ENCODE peak calls at places on chromosome 6, in eight cellular contexts. Z is CD8-positive, alpha-beta T cell; T is OCI-LY7; A is left ventricle myocardium inferior; O is colonic mucosa; Q is mammary epithelial cell; N is PC-9; E is RWPE2. C is an unnamed sample. For H3K4me1, the result is how much of the 10 kb centered on the place peaks cover.

GRCh38 chr6:36442671-36443497 is at the start of the genes KCTD20 and PXT1:
- DNase-seq in A (peak), O (peak), N (peak), Q (peak), Z (peak), E (peak), T (peak), C (peak)

GRCh38 chr6:142045380-142046270 is 87.1 kb upstream of the GJE1 start:
- DNase-seq in O (no peak), T (no peak), Z (no peak), N (no peak), A (no peak), E (no peak), Q (no peak), C (no peak)

GRCh38 chr6:28544211-28544610 is 18.5 kb downstream of the GPX5 start:
- DNase-seq in Z (no peak), N (no peak), T (no peak), Q (no peak), E (no peak), O (no peak), A (no peak), C (no peak)

GRCh38 chr6:166853371-166854325 is 102.7 kb downstream of the RNASET2 start:
- DNase-seq in N (no peak), O (no peak), Q (no peak), A (no peak), T (no peak), Z (no peak), E (no peak), C (no peak)

GRCh38 chr6:127195833-127196232 is 70.8 kb upstream of the RNF146 start:
- DNase-seq in Q (no peak), Z (no peak), N (no peak), E (no peak), A (no peak), O (no peak), T (no peak), C (no peak)

GRCh38 chr6:31272431-31272830 is 539 bp upstream of the HLA-C start:
- DNase-seq in E (no peak), A (no peak), O (peak), N (no peak), Q (no peak), T (peak), Z (peak), C (no peak)

GRCh38 chr6:130913119-130913518 is 85.9 kb downstream of the SMLR1 start:
- DNase-seq in T (no peak), Q (peak), E (no peak), N (no peak), A (no peak), Z (peak), O (no peak), C (no peak)

GRCh38 chr6:16712931-16713484 is 48.3 kb downstream of the ATXN1 start:
- DNase-seq in T (no peak), A (peak), O (no peak), Q (peak), N (peak), E (no peak), Z (no peak), C (no peak)

GRCh38 chr6:9708600-9708999 is 706.3 kb downstream of the TFAP2A start:
- DNase-seq in E (no peak), Z (no peak), A (no peak), T (no peak), N (no peak), O (no peak), Q (no peak), C (no peak)

DNA sequence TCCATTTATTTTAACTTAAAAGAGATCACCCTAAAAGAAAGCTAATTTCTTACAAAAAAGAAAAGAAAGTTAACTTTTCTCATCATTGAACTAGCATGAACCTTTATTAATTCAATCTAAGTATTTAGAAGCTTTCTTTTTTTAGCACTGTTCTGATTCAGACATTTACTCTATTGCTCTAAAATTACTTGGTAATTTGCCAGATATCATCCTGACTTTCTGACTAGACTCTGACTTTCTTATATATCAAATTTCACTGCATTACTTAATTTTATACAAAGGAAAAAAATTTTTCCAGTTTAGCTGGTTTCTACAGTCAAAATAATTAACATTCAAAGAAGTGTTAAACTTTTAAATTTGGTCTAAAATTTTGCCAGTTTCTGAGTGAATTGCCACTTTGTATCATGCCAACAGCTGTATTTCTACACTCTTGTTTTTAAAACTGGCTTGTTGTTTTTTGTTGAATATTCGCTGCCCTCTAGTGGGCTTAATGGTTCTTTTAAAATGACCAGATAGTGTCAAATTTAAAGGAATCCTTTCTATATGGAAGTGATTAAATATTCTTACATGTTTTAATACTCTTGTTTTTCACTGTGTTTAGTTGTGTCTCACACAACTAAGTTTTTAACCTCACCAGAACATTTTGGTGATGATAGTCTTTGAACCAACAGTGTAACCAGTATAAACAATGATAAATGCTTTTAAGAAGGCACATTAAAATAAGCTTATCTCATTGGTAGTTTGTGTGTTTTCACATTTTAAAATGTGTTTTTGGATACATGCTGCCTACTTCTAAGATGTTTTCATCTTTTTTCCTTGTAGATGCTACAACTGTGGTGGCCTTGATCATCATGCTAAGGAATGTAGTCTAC is 102.0 kb downstream of the POPDC3 start:
- DNase-seq in Z (no peak), A (no peak), T (peak), O (no peak), N (no peak), Q (peak), E (no peak), C (no peak)
- TF ChIP-seq CTCF in Z (no peak), A (peak), T (peak), O (peak), N (peak), Q (peak), E (peak), C (peak)

DNA sequence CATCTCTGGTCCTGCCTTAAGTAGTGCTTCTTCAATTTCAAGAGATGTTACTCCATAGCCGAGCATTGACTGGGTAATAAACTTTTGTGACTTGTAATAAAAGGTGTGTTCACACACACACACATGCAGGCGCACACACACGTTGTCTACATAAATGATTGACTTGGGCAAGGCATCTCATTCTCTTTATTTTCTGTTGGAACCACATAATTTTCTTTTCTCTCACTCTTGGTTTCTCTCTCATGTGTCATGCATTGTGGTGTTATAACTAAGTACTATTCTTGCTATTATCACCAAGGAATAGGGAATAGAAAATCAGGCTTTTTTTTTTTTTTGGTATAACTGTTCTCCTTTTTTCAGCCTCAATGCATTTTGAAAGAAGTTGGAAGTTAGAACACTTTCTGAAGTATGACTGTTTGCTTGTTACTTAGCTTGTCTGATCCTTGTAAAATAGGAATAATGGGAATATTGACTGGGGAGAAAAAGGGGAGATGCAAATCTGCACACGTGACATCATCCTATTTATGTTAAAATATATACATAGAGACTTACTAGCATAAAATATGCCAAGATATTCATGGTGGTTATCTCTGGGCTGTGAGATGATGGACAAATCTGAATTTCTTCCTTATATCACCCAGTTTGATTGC is 26.1 kb upstream of the CD83 start:
- DNase-seq in N (no peak), A (no peak), Z (no peak), Q (no peak), O (no peak), T (no peak), E (no peak), C (no peak)
- H3K4me1 ChIP-seq in N (under half), A (under half), Z (under half), Q (under half), O (under half), T (half or more), E (under half), C (under half)

DNA sequence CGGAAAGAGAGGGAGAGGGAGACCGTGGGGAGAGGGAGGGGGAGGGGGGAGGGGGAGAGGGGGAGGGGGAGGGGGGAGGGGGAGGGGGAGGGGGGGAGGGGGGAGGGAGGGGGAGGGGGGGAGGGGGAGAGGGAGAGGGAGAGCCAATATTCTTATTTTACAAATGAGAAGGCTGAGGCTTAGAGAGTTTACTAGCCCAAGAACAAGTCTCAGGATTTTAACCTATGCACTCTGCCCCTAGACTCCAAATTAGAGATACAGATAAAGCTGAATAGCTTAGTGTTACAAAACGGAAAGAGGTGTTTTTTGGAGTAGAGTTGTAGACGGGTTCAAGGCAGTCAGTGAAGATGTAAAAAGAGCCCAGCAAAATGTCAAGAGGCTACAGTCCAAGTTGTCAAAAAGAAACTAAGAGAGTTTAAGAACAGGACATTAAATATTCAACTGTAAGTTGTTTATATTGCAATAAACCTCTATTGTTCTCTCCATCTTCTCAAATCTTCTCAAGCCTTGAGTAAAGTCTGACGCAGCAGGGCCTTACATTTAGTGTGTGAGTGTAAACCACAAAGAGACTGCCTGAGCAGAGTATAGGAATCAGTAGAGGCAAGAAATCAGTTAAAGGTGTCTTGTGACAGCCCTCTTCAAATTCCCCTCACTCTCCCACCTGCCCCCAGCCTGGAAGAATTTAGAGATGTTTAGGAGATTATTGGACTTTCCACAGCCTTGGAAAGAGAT is 34.9 kb upstream of the AKIRIN2 start:
- DNase-seq in Z (peak), O (no peak), N (no peak), Q (peak), A (no peak), E (no peak), T (no peak), C (no peak)
- TF ChIP-seq CTCF in Z (no peak), O (no peak), N (no peak), Q (no peak), A (no peak), E (no peak), T (no peak), C (no peak)

GRCh38 chr6:5767471-5767870 is 239.3 kb downstream of the NRN1 start:
- DNase-seq in A (no peak), E (no peak), Q (no peak), O (no peak), T (no peak), N (no peak), Z (no peak), C (no peak)

GRCh38 chr6:5765141-5765760 is 241.5 kb downstream of the NRN1 start:
- DNase-seq in Z (no peak), O (no peak), E (no peak), A (no peak), N (no peak), T (no peak), Q (no peak), C (no peak)

GRCh38 chr6:5764401-5764955 is 242.2 kb downstream of the NRN1 start:
- DNase-seq in Q (no peak), T (no peak), N (no peak), Z (no peak), E (no peak), O (no peak), A (peak), C (no peak)

GRCh38 chr6:5763871-5764270 is 242.9 kb downstream of the NRN1 start:
- DNase-seq in A (no peak), T (peak), E (no peak), N (no peak), O (no peak), Z (no peak), Q (no peak), C (no peak)

DNA sequence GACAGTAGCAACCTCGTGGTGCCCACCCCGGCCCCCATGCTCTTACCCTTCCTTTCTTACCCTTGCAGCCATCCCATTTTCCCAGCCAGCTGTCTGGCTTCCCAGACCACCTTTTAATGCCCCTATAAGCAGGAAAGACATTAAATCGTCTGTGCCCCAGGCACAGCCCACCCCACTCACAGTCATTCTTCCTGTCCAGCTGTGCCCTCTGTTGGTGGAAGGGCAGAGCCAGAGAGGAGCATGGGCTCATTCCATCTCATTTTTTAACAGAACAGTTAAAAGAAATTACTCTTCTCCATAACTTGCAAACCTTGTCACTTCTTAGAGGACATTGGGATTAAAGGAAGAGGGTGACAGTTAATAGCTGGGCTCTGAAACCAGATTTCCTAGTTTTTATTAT is 240.5 kb downstream of the NRN1 start:
- DNase-seq in T (no peak), N (no peak), Q (no peak), E (no peak), A (no peak), O (no peak), Z (no peak), C (no peak)
- H3K4me1 ChIP-seq in T (under half), N (under half), Q (under half), E (under half), A (under half), O (under half), Z (under half), C (under half)

GRCh38 chr6:41367061-41367460 is 31.7 kb downstream of the NCR2 start:
- DNase-seq in O (no peak), A (no peak), Q (no peak), N (no peak), Z (no peak), T (no peak), E (no peak), C (no peak)
- TF ChIP-seq CTCF in O (no peak), A (no peak), Q (no peak), N (no peak), Z (no peak), T (no peak), E (no peak), C (no peak)

DNA sequence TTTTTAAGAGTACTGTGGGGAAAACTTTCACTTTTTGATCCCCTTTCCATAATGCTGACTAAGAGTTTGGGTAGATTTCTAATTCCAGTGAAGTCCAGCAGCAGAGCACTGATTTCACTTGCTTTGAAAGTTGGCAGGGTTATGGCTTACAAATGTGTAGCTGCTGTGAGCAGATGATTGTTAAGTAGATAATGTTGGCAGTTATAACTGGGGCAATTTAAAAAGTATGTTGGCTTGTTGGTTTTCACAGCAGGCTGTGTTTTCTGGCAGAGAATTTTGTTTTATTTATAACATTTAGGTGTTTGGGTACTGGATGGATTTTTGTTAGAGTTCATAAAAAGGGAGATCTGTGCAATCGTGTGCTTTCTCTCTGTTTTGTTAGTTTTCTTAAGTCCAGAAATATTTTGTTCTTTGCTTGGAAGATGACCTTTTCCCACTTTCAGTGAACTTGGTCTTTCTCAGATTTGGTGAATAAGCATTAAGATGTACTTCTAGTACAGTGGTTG is 31.4 kb downstream of the AFDN start:
- DNase-seq in N (no peak), E (no peak), Z (no peak), Q (no peak), T (no peak), O (no peak), A (no peak), C (no peak)
- H3K4me1 ChIP-seq in N (under half), E (half or more), Z (under half), Q (under half), T (under half), O (under half), A (half or more), C (under half)

C was measured in right lobe of liver.